ENCODE peak calls at places on chromosomes 2 and 18, in six cellular contexts. One of them, this sample, is unnamed.

GRCh38 chr2:176848844-176849243 is 363.8 kb upstream of the HNRNPA3 start:
- DNase-seq in naive thymus-derived CD8-positive, alpha-beta T cell: no peak
- DNase-seq in uterus: no peak
- DNase-seq in GM10248: no peak
- DNase-seq in LoVo: no peak
- DNase-seq in nucleus accumbens: no peak
- DNase-seq in this sample: no peak

GRCh38 chr18:45386256-45386655 is 229.0 kb upstream of the SLC14A2 start:
- DNase-seq in naive thymus-derived CD8-positive, alpha-beta T cell: no peak
- DNase-seq in uterus: peak
- DNase-seq in GM10248: peak
- DNase-seq in LoVo: no peak
- DNase-seq in nucleus accumbens: no peak
- DNase-seq in this sample: no peak

GRCh38 chr18:10140461-10140911 is 226.7 kb downstream of the VAPA start:
- DNase-seq in naive thymus-derived CD8-positive, alpha-beta T cell: no peak
- DNase-seq in uterus: no peak
- DNase-seq in GM10248: no peak
- DNase-seq in LoVo: no peak
- DNase-seq in nucleus accumbens: no peak
- DNase-seq in this sample: no peak

GRCh38 chr2:183541766-183542165 is 417.5 kb downstream of the NUP35 start:
- DNase-seq in naive thymus-derived CD8-positive, alpha-beta T cell: no peak
- DNase-seq in uterus: no peak
- DNase-seq in GM10248: no peak
- DNase-seq in LoVo: peak
- DNase-seq in nucleus accumbens: no peak
- DNase-seq in this sample: peak

GRCh38 chr2:31107588-31108300 is 30.5 kb downstream of the GALNT14 start:
- DNase-seq in naive thymus-derived CD8-positive, alpha-beta T cell: no peak
- DNase-seq in uterus: no peak
- DNase-seq in GM10248: no peak
- DNase-seq in LoVo: no peak
- DNase-seq in nucleus accumbens: no peak
- DNase-seq in this sample: no peak

GRCh38 chr2:219358170-219359075 is 25.9 kb upstream of the RESP18 start:
- DNase-seq in naive thymus-derived CD8-positive, alpha-beta T cell: no peak
- DNase-seq in uterus: no peak
- DNase-seq in GM10248: no peak
- DNase-seq in LoVo: no peak
- DNase-seq in nucleus accumbens: no peak
- DNase-seq in this sample: no peak

GRCh38 chr2:133338224-133338623 is 230.0 kb downstream of the NCKAP5 start:
- DNase-seq in naive thymus-derived CD8-positive, alpha-beta T cell: no peak
- DNase-seq in uterus: no peak
- DNase-seq in GM10248: no peak
- DNase-seq in LoVo: no peak
- DNase-seq in nucleus accumbens: no peak
- DNase-seq in this sample: no peak

GRCh38 chr2:134333646-134334189 is 79.8 kb downstream of the MGAT5 start:
- DNase-seq in naive thymus-derived CD8-positive, alpha-beta T cell: no peak
- DNase-seq in uterus: no peak
- DNase-seq in GM10248: no peak
- DNase-seq in LoVo: no peak
- DNase-seq in nucleus accumbens: no peak
- DNase-seq in this sample: no peak

GRCh38 chr18:48749768-48750167 is 201.0 kb downstream of the SMAD7 start:
- DNase-seq in naive thymus-derived CD8-positive, alpha-beta T cell: no peak
- DNase-seq in uterus: peak
- DNase-seq in GM10248: no peak
- DNase-seq in LoVo: no peak
- DNase-seq in nucleus accumbens: no peak
- DNase-seq in this sample: no peak

GRCh38 chr2:191758420-191759199 is 80.7 kb downstream of the NABP1 start:
- DNase-seq in naive thymus-derived CD8-positive, alpha-beta T cell: peak
- DNase-seq in uterus: no peak
- DNase-seq in GM10248: peak
- DNase-seq in LoVo: peak
- DNase-seq in nucleus accumbens: no peak
- DNase-seq in this sample: peak

GRCh38 chr2:43018179-43019024 is 208.0 kb downstream of the ZFP36L2 start:
- DNase-seq in naive thymus-derived CD8-positive, alpha-beta T cell: no peak
- DNase-seq in uterus: peak
- DNase-seq in GM10248: no peak
- DNase-seq in LoVo: no peak
- DNase-seq in nucleus accumbens: no peak
- DNase-seq in this sample: peak

GRCh38 chr2:191927991-191928390 is 81.1 kb upstream of the CAVIN2 start:
- DNase-seq in naive thymus-derived CD8-positive, alpha-beta T cell: no peak
- DNase-seq in uterus: no peak
- DNase-seq in GM10248: no peak
- DNase-seq in LoVo: no peak
- DNase-seq in nucleus accumbens: no peak
- DNase-seq in this sample: no peak

GRCh38 chr2:134206029-134206428 is 47.8 kb upstream of the MGAT5 start:
- DNase-seq in naive thymus-derived CD8-positive, alpha-beta T cell: no peak
- DNase-seq in uterus: no peak
- DNase-seq in GM10248: no peak
- DNase-seq in LoVo: no peak
- DNase-seq in nucleus accumbens: no peak
- DNase-seq in this sample: no peak

GRCh38 chr2:227325824-227326195 is 759 bp downstream of the MFF start:
- DNase-seq in naive thymus-derived CD8-positive, alpha-beta T cell: no peak
- DNase-seq in uterus: no peak
- DNase-seq in GM10248: peak
- DNase-seq in LoVo: no peak
- DNase-seq in nucleus accumbens: no peak
- DNase-seq in this sample: peak

GRCh38 chr18:6207119-6207518 is 207.6 kb downstream of the L3MBTL4 start:
- DNase-seq in naive thymus-derived CD8-positive, alpha-beta T cell: no peak
- DNase-seq in uterus: no peak
- DNase-seq in GM10248: no peak
- DNase-seq in LoVo: no peak
- DNase-seq in nucleus accumbens: no peak
- DNase-seq in this sample: no peak

GRCh38 chr18:46324556-46324955 is 220.4 kb downstream of the HAUS1 start:
- DNase-seq in naive thymus-derived CD8-positive, alpha-beta T cell: no peak
- DNase-seq in uterus: no peak
- DNase-seq in GM10248: no peak
- DNase-seq in LoVo: peak
- DNase-seq in nucleus accumbens: no peak
- DNase-seq in this sample: peak

GRCh38 chr2:157267476-157267875 is 10.0 kb downstream of the GALNT5 start:
- DNase-seq in naive thymus-derived CD8-positive, alpha-beta T cell: no peak
- DNase-seq in uterus: no peak
- DNase-seq in GM10248: no peak
- DNase-seq in LoVo: no peak
- DNase-seq in nucleus accumbens: no peak
- DNase-seq in this sample: no peak

GRCh38 chr2:69033427-69034095 is 20.6 kb downstream of the ANTXR1 start:
- DNase-seq in naive thymus-derived CD8-positive, alpha-beta T cell: no peak
- DNase-seq in uterus: no peak
- DNase-seq in GM10248: no peak
- DNase-seq in LoVo: no peak
- DNase-seq in nucleus accumbens: no peak
- DNase-seq in this sample: no peak

GRCh38 chr2:14866953-14867352 is 234.4 kb downstream of the LRATD1 start:
- DNase-seq in naive thymus-derived CD8-positive, alpha-beta T cell: no peak
- DNase-seq in uterus: no peak
- DNase-seq in GM10248: no peak
- DNase-seq in LoVo: peak
- DNase-seq in nucleus accumbens: no peak
- DNase-seq in this sample: peak

GRCh38 chr18:26051845-26052244 is 38.6 kb downstream of the SS18 start:
- DNase-seq in naive thymus-derived CD8-positive, alpha-beta T cell: no peak
- DNase-seq in uterus: no peak
- DNase-seq in GM10248: no peak
- DNase-seq in LoVo: no peak
- DNase-seq in nucleus accumbens: no peak
- DNase-seq in this sample: no peak

GRCh38 chr2:235911633-235912032 is 256.6 kb downstream of the GBX2 start:
- DNase-seq in naive thymus-derived CD8-positive, alpha-beta T cell: no peak
- DNase-seq in uterus: no peak
- DNase-seq in GM10248: no peak
- DNase-seq in LoVo: no peak
- DNase-seq in nucleus accumbens: no peak
- DNase-seq in this sample: no peak

GRCh38 chr2:18436408-18437077 is 123.9 kb downstream of the RDH14 start:
- DNase-seq in naive thymus-derived CD8-positive, alpha-beta T cell: no peak
- DNase-seq in uterus: no peak
- DNase-seq in GM10248: no peak
- DNase-seq in LoVo: no peak
- DNase-seq in nucleus accumbens: no peak
- DNase-seq in this sample: no peak

GRCh38 chr2:42809876-42810125 is 17.4 kb upstream of the HAAO start:
- DNase-seq in naive thymus-derived CD8-positive, alpha-beta T cell: no peak
- DNase-seq in uterus: peak
- DNase-seq in GM10248: no peak
- DNase-seq in LoVo: peak
- DNase-seq in nucleus accumbens: peak
- DNase-seq in this sample: peak

GRCh38 chr2:47720036-47720435 is 62.9 kb upstream of the MSH6 start:
- DNase-seq in naive thymus-derived CD8-positive, alpha-beta T cell: no peak
- DNase-seq in uterus: no peak
- DNase-seq in GM10248: no peak
- DNase-seq in LoVo: no peak
- DNase-seq in nucleus accumbens: no peak
- DNase-seq in this sample: no peak

GRCh38 chr18:23237524-23238151 is 102.4 kb downstream of the CABLES1 start:
- DNase-seq in naive thymus-derived CD8-positive, alpha-beta T cell: no peak
- DNase-seq in uterus: peak
- DNase-seq in GM10248: peak
- DNase-seq in LoVo: no peak
- DNase-seq in nucleus accumbens: no peak
- DNase-seq in this sample: peak

GRCh38 chr2:215829261-215829660 is 184.1 kb downstream of the MREG start:
- DNase-seq in naive thymus-derived CD8-positive, alpha-beta T cell: no peak
- DNase-seq in uterus: no peak
- DNase-seq in GM10248: no peak
- DNase-seq in LoVo: no peak
- DNase-seq in nucleus accumbens: no peak
- DNase-seq in this sample: no peak

GRCh38 chr2:1440581-1440980 is 27.3 kb downstream of the TPO start:
- DNase-seq in naive thymus-derived CD8-positive, alpha-beta T cell: no peak
- DNase-seq in uterus: no peak
- DNase-seq in GM10248: no peak
- DNase-seq in LoVo: no peak
- DNase-seq in nucleus accumbens: no peak
- DNase-seq in this sample: no peak

GRCh38 chr2:158723311-158723838 is 71.7 kb upstream of the DAPL1 start:
- DNase-seq in naive thymus-derived CD8-positive, alpha-beta T cell: no peak
- DNase-seq in uterus: no peak
- DNase-seq in GM10248: no peak
- DNase-seq in LoVo: no peak
- DNase-seq in nucleus accumbens: peak
- DNase-seq in this sample: no peak

GRCh38 chr2:169776483-169776802 is 22.2 kb upstream of the SSB start:
- DNase-seq in naive thymus-derived CD8-positive, alpha-beta T cell: no peak
- DNase-seq in uterus: no peak
- DNase-seq in GM10248: no peak
- DNase-seq in LoVo: no peak
- DNase-seq in nucleus accumbens: no peak
- DNase-seq in this sample: no peak

GRCh38 chr2:120754067-120754960 is 18.6 kb downstream of the GLI2 start:
- DNase-seq in naive thymus-derived CD8-positive, alpha-beta T cell: no peak
- DNase-seq in uterus: no peak
- DNase-seq in GM10248: no peak
- DNase-seq in LoVo: no peak
- DNase-seq in nucleus accumbens: no peak
- DNase-seq in this sample: no peak

This sample was measured in small intestine.